ENCODE peak calls at places on chromosomes 16 and 17, in nine cellular contexts. B, M, H, Y, G, U, L, P and T are unnamed samples.

GRCh38 chr17:16425698-16426659 is 10.6 kb downstream of the TRPV2 start:
- DNase-seq in B (no peak), M (no peak), H (no peak), Y (no peak), G (peak), U (no peak), L (no peak), P (no peak), T (no peak)

GRCh38 chr16:78294538-78295225 is 195.2 kb downstream of the WWOX start:
- DNase-seq in B (no peak), M (no peak), H (no peak), Y (no peak), G (no peak), U (no peak), L (no peak), P (no peak), T (no peak)

GRCh38 chr17:51442112-51442865 is 181.9 kb downstream of the UTP18 start:
- DNase-seq in B (no peak), M (no peak), H (no peak), Y (no peak), G (no peak), U (no peak), L (no peak), P (no peak), T (no peak)

GRCh38 chr16:27110524-27110896 is 43.8 kb downstream of the C16orf82 start:
- DNase-seq in B (no peak), M (no peak), H (no peak), Y (no peak), G (peak), U (no peak), L (no peak), P (no peak), T (no peak)

GRCh38 chr16:49280861-49281331 is 742 bp downstream of the CBLN1 start:
- DNase-seq in B (no peak), M (no peak), H (no peak), Y (no peak), G (peak), U (no peak), L (no peak), P (no peak), T (no peak)

GRCh38 chr17:43753488-43754129 is 5.0 kb downstream of the SOST start:
- DNase-seq in B (no peak), M (no peak), H (no peak), Y (no peak), G (no peak), U (no peak), L (peak), P (no peak), T (no peak)

GRCh38 chr16:89815639-89816348 is 653 bp downstream of the FANCA start:
- DNase-seq in B (no peak), M (no peak), H (no peak), Y (no peak), G (peak), U (no peak), L (peak), P (no peak), T (no peak)

GRCh38 chr17:9079461-9080103 is 58.3 kb downstream of the NTN1 start:
- DNase-seq in B (no peak), M (no peak), H (no peak), Y (no peak), G (no peak), U (no peak), L (no peak), P (no peak), T (no peak)

GRCh38 chr16:71311553-71312158 is 22.5 kb upstream of the CMTR2 start:
- DNase-seq in B (no peak), M (peak), H (peak), Y (no peak), G (no peak), U (peak), L (peak), P (no peak), T (no peak)

GRCh38 chr16:21302898-21303528 is 24.9 kb upstream of the CRYM start:
- DNase-seq in B (no peak), M (no peak), H (no peak), Y (peak), G (peak), U (no peak), L (peak), P (peak), T (peak)

GRCh38 chr17:7839890-7840260 is 5.9 kb downstream of the KDM6B start:
- DNase-seq in B (no peak), M (peak), H (no peak), Y (no peak), G (peak), U (no peak), L (peak), P (no peak), T (no peak)

GRCh38 chr17:55510986-55511721 is at the start of gene SMIM36:
- DNase-seq in B (no peak), M (no peak), H (no peak), Y (no peak), G (no peak), U (no peak), L (no peak), P (no peak), T (no peak)

GRCh38 chr16:47965439-47965838 is 190.4 kb downstream of the ABCC12 start:
- DNase-seq in B (no peak), M (peak), H (no peak), Y (peak), G (no peak), U (no peak), L (peak), P (no peak), T (no peak)

GRCh38 chr16:22353188-22353919 is 21.1 kb downstream of the CDR2 start:
- DNase-seq in B (no peak), M (no peak), H (peak), Y (no peak), G (no peak), U (no peak), L (peak), P (no peak), T (peak)

GRCh38 chr17:48351916-48352332 is 78.1 kb downstream of the SKAP1 start:
- DNase-seq in B (no peak), M (peak), H (peak), Y (no peak), G (peak), U (no peak), L (peak), P (no peak), T (no peak)

GRCh38 chr17:1908699-1909309 is 79.0 kb downstream of the RPA1 start:
- DNase-seq in B (no peak), M (peak), H (peak), Y (no peak), G (peak), U (peak), L (peak), P (peak), T (peak)

GRCh38 chr16:87924041-87924851 is 12.1 kb downstream of the CA5A start:
- DNase-seq in B (no peak), M (no peak), H (no peak), Y (no peak), G (no peak), U (peak), L (no peak), P (no peak), T (no peak)

GRCh38 chr16:75818491-75818890 is 92.2 kb upstream of the CPHXL start:
- DNase-seq in B (no peak), M (no peak), H (no peak), Y (no peak), G (no peak), U (no peak), L (peak), P (no peak), T (no peak)

GRCh38 chr17:7318121-7318860 is 3.1 kb upstream of the GPS2 start:
- DNase-seq in B (no peak), M (no peak), H (no peak), Y (no peak), G (peak), U (no peak), L (no peak), P (no peak), T (no peak)